ENCODE peak calls at places on chromosomes 5 and 9, in five cellular contexts. Y is left ventricle myocardium inferior, T is kidney epithelial cell, H is fibroblast of villous mesenchyme, W is GM12864. X is an unnamed sample.

GRCh38 chr9:99169982-99170761 is 51.6 kb downstream of the ALG2 start:
- DNase-seq in Y (no peak), T (no peak), W (no peak), H (no peak), X (no peak)

GRCh38 chr5:81513982-81514381 is 120.0 kb upstream of the ACOT12 start:
- DNase-seq in Y (no peak), W (no peak), T (no peak), H (no peak), X (no peak)

GRCh38 chr9:131227112-131228058 is 48.9 kb downstream of the FAM78A start:
- DNase-seq in Y (no peak), H (peak), W (no peak), T (no peak), X (no peak)

GRCh38 chr5:78537821-78538220 is 110.8 kb downstream of the LHFPL2 start:
- DNase-seq in T (no peak), H (peak), Y (no peak), W (no peak), X (no peak)

GRCh38 chr5:144191998-144192397 is 21.3 kb downstream of the KCTD16 start:
- DNase-seq in Y (no peak), H (peak), T (peak), W (peak), X (peak)

GRCh38 chr9:124282442-124283231 is 24.9 kb downstream of the NEK6 start:
- DNase-seq in W (no peak), H (peak), Y (peak), T (no peak), X (no peak)

GRCh38 chr5:130874861-130875419 is 290.1 kb downstream of the HINT1 start:
- DNase-seq in Y (no peak), H (no peak), W (no peak), T (no peak), X (no peak)

GRCh38 chr5:81241001-81241400 is 7.9 kb downstream of the CKMT2 start:
- DNase-seq in Y (no peak), T (no peak), W (no peak), H (no peak), X (no peak)

GRCh38 chr9:6414291-6414690 is 1.3 kb downstream of the UHRF2 start:
- DNase-seq in H (peak), Y (no peak), W (no peak), T (no peak), X (no peak)

GRCh38 chr5:2441496-2442180 is 309.8 kb downstream of the IRX2 start:
- DNase-seq in T (no peak), Y (no peak), W (no peak), H (no peak), X (no peak)

GRCh38 chr9:16309350-16310271 is 560.9 kb downstream of the BNC2 start:
- DNase-seq in W (no peak), Y (peak), H (peak), T (no peak), X (no peak)

GRCh38 chr5:101675510-101675909 is 620.6 kb downstream of the SLCO4C1 start:
- DNase-seq in T (no peak), Y (no peak), W (no peak), H (no peak), X (no peak)

GRCh38 chr5:86565197-86565789 is 52.4 kb upstream of the COX7C start:
- DNase-seq in Y (no peak), T (peak), W (no peak), H (no peak), X (no peak)

GRCh38 chr5:97528941-97529340 is 345.9 kb upstream of the RIOK2 start:
- DNase-seq in Y (no peak), T (no peak), H (peak), W (no peak), X (no peak)

GRCh38 chr5:87195616-87196015 is 72.1 kb upstream of the RASA1 start:
- DNase-seq in H (peak), W (no peak), Y (no peak), T (no peak), X (no peak)

GRCh38 chr9:37936965-37937364 is 33.0 kb upstream of the SLC25A51 start:
- DNase-seq in H (peak), Y (no peak), T (no peak), W (no peak), X (no peak)

GRCh38 chr9:974993-975739 is 1.3 kb upstream of the DMRT3 start:
- DNase-seq in Y (no peak), H (no peak), W (no peak), T (no peak), X (no peak)

GRCh38 chr9:126207256-126207655 is 119.4 kb upstream of the MVB12B start:
- DNase-seq in T (no peak), H (no peak), Y (peak), W (no peak), X (no peak)

GRCh38 chr5:113548396-113548795 is 34.9 kb downstream of the YTHDC2 start:
- DNase-seq in Y (no peak), H (no peak), T (no peak), W (no peak), X (no peak)

GRCh38 chr5:158051036-158051435 is 192.1 kb upstream of the CLINT1 start:
- DNase-seq in T (no peak), H (no peak), W (no peak), Y (no peak), X (peak)

DNA sequence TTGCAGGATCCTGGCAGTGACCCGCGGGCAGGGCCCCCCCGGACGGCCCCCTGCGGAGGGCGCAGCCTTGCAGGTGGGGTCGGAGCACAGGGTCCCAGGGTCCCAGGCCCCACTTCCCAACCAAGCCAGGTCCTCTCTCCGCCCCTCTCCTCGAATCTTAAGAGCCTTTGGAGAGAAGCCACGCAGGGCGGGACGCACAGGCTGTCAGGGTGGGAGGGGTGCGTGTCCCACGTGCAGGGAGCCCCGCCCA is 18.4 kb upstream of the EGFL7 start:
- DNase-seq in Y (peak), T (no peak), W (no peak), H (peak), X (no peak)
- H3K4me3 ChIP-seq in Y (peak), T (no peak), W (no peak), H (no peak), X (peak)

GRCh38 chr9:77215874-77216273 is 38.5 kb downstream of the VPS13A start:
- DNase-seq in W (no peak), H (peak), Y (no peak), T (no peak), X (no peak)
- TF ChIP-seq CTCF in W (peak), H (peak), Y (peak), T (peak), X (peak)

GRCh38 chr5:776862-777711 is 7.4 kb downstream of the ZDHHC11B start:
- DNase-seq in Y (no peak), H (peak), T (no peak), W (no peak), X (no peak)

GRCh38 chr5:775960-776861 is 8.3 kb downstream of the ZDHHC11B start:
- DNase-seq in T (no peak), W (no peak), Y (no peak), H (no peak), X (no peak)

GRCh38 chr5:777756-778161 is 6.8 kb downstream of the ZDHHC11B start:
- DNase-seq in H (no peak), Y (no peak), W (no peak), T (no peak), X (no peak)

DNA sequence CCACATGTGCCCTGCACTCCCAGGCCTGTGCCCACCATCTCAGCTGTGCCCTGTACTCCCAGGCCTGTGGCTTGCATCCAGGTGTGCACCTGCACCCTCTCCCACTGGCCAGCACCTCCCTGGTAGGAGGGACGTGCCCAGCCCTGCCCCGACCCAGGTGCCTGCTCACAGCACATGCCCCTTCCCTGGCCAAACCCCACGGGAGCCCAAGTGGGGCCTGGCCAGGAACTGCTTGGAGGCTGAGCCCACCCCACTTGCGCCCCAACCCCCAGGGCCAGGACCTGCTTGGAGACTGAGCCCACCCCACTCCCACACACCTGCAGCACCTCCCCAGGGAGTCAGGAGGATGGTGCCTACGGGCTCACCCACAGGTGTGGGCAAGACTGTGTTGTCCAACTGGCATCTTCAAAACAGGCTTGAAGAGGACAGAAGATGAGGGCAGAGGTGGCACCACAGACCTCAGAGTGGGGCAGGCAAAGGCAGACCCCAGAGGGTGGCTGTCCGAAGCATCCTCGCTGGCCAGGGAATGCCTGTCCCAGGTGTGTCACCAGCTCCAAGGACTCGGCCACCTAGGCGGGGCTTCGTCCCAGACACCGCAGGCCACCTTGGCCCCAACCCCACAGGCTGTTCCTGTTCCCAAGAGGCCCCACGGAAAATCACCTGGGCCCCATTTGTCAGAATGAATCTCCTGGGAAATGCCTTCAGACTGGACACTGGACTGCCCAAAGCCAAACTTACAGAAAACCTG is 10.8 kb downstream of the ZDHHC11B start:
- DNase-seq in H (no peak), Y (no peak), T (no peak), W (no peak), X (no peak)
- H3K4me3 ChIP-seq in H (no peak), Y (no peak), T (no peak), W (no peak), X (no peak)

GRCh38 chr5:138653502-138653901 is 78.3 kb upstream of the HSPA9 start:
- DNase-seq in H (peak), T (no peak), Y (no peak), W (no peak), X (no peak)
- TF ChIP-seq CTCF in H (peak), T (peak), Y (peak), W (peak), X (peak)

GRCh38 chr5:88682797-88683496 is 200.0 kb downstream of the MEF2C start:
- DNase-seq in W (no peak), T (no peak), Y (no peak), H (no peak), X (no peak)
- H3K4me3 ChIP-seq in W (no peak), T (no peak), Y (no peak), H (no peak), X (no peak)

DNA sequence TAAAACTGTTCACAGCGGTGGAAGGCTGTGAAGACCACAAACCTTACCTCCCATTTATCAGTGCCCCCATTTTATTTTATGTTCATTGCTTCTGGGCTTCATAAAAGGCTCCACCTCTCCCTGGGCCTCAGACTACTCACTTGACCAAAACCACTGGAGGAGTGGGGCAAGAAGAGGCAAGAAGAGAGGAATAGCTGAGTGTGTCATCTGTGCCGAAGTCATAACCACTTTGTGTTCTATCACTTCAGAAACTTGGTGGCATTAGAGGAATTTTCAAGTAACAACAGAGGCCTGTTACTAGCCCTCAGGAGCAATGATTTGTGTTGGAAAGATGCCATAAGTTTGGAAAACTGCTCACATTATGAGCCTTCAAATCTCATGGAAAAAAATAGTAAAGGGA is 88.7 kb upstream of the PIK3R1 start:
- DNase-seq in T (no peak), W (no peak), Y (no peak), H (no peak), X (no peak)
- TF ChIP-seq CTCF in T (no peak), W (no peak), Y (no peak), H (no peak), X (no peak)

DNA sequence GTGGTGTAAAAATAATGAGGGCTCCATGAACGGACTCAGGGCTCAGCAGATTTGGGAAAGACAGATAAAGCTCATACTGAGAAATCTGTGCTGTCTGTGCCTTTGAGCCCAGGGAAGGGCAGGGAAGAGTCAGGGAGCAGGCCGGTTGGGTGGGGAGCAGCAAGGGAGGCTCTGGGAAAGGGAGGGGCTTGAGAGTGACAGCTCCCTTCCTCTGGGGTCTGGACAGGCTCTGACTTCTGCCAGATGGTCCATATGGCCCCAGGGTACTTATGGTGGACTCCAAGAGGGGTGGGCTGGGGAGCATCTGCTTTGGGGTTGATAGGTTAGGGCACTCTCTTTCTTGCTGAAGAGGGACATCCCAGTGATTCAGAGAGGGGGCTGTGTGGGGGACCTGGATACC is 2.1 kb downstream of the NPR2 start:
- DNase-seq in Y (no peak), W (no peak), H (no peak), T (no peak), X (no peak)
- H3K4me3 ChIP-seq in Y (peak), W (no peak), H (peak), T (no peak), X (no peak)

GRCh38 chr5:180799194-180799593 is 3.4 kb downstream of the MGAT1 start:
- DNase-seq in H (no peak), W (no peak), Y (no peak), T (no peak), X (no peak)
- TF ChIP-seq CTCF in H (no peak), W (peak), Y (peak), T (peak), X (peak)

GRCh38 chr9:72952394-72952720 is 496 bp downstream of the ALDH1A1 start:
- DNase-seq in H (no peak), W (no peak), T (no peak), Y (no peak), X (no peak)
- H3K4me3 ChIP-seq in H (peak), W (no peak), T (peak), Y (peak), X (peak)

X was measured in epithelial cell of proximal tubule.